ENCODE peak calls at places on chromosomes 4 and X, in nine cellular contexts. Y, J, D, P, C, H, X, T and N are unnamed samples.

GRCh38 chr4:129950217-129950616 is 854.3 kb downstream of the C4orf33 start:
- DNase-seq in T (no peak), D (no peak), P (no peak), X (no peak), Y (no peak), C (no peak), H (no peak), J (no peak), N (no peak)

GRCh38 chr4:73435984-73436383 is at the start of gene AFP:
- DNase-seq in P (no peak), C (no peak), T (no peak), Y (no peak), H (no peak), J (no peak), D (no peak), X (no peak), N (no peak)

GRCh38 chrX:18964026-18964425 is 19.9 kb downstream of the PHKA2 start:
- DNase-seq in Y (no peak), D (no peak), T (no peak), C (no peak), H (no peak), P (no peak), J (no peak), X (no peak), N (no peak)

GRCh38 chr4:138239496-138239895 is 2.7 kb downstream of the SLC7A11 start:
- DNase-seq in C (no peak), Y (no peak), X (no peak), J (no peak), D (no peak), T (no peak), P (no peak), H (no peak), N (no peak)

GRCh38 chrX:110397353-110397752 is 38.7 kb downstream of the RTL9 start:
- DNase-seq in H (no peak), X (no peak), D (no peak), C (no peak), Y (no peak), J (no peak), P (no peak), T (no peak), N (no peak)

GRCh38 chr4:150002561-150002960 is 75.7 kb upstream of the DCLK2 start:
- DNase-seq in C (no peak), X (no peak), Y (no peak), D (no peak), T (no peak), J (no peak), P (no peak), H (no peak), N (no peak)

GRCh38 chr4:16597829-16598228 is 300.6 kb downstream of the LDB2 start:
- DNase-seq in C (no peak), D (no peak), J (peak), X (no peak), Y (no peak), H (no peak), P (no peak), T (no peak), N (no peak)

GRCh38 chr4:52876063-52876462 is 13.9 kb downstream of the RASL11B start:
- DNase-seq in J (no peak), X (no peak), D (no peak), C (no peak), P (peak), H (no peak), Y (no peak), T (no peak), N (no peak)

GRCh38 chr4:73528171-73528570 is 46.6 kb downstream of the AFM start:
- DNase-seq in J (no peak), H (no peak), Y (no peak), X (no peak), C (no peak), D (no peak), P (no peak), T (no peak), N (no peak)

GRCh38 chrX:48466696-48467095 is 3.4 kb downstream of the SLC38A5 start:
- DNase-seq in P (no peak), H (no peak), J (no peak), C (no peak), D (no peak), X (no peak), Y (no peak), T (no peak), N (no peak)

GRCh38 chr4:125837493-125838238 is 522.9 kb downstream of the FAT4 start:
- DNase-seq in Y (no peak), J (no peak), D (no peak), H (no peak), T (no peak), C (no peak), X (no peak), P (no peak), N (no peak)

GRCh38 chr4:41977709-41978108 is 3.8 kb upstream of the DCAF4L1 start:
- DNase-seq in D (no peak), C (no peak), T (no peak), J (no peak), P (no peak), Y (no peak), X (no peak), H (no peak), N (no peak)

GRCh38 chrX:103536732-103537131 is 17.4 kb upstream of the RAB40A start:
- DNase-seq in D (no peak), C (no peak), Y (no peak), J (no peak), H (no peak), T (no peak), P (no peak), X (no peak), N (no peak)

GRCh38 chrX:140712413-140713173 is 3.0 kb downstream of the LINC00632 start:
- DNase-seq in Y (no peak), D (peak), C (peak), X (peak), T (peak), J (peak), H (peak), P (peak), N (no peak)

GRCh38 chrX:14598330-14598729 is 69.0 kb downstream of the GLRA2 start:
- DNase-seq in J (no peak), C (no peak), X (no peak), Y (no peak), D (no peak), T (no peak), H (no peak), P (no peak), N (no peak)

GRCh38 chr4:88814043-88814617 is 116.5 kb upstream of the NAP1L5 start:
- DNase-seq in P (no peak), X (no peak), C (no peak), J (no peak), Y (no peak), D (no peak), H (no peak), T (no peak), N (no peak)

GRCh38 chrX:115940348-115940747 is 230.2 kb upstream of the AGTR2 start:
- DNase-seq in P (no peak), J (no peak), C (no peak), D (no peak), H (no peak), X (no peak), Y (no peak), T (no peak), N (no peak)

GRCh38 chr4:164847967-164848649 is 28.9 kb upstream of the APELA start:
- DNase-seq in J (no peak), Y (peak), C (no peak), H (no peak), D (no peak), T (no peak), X (no peak), P (no peak), N (no peak)

GRCh38 chr4:41129936-41130440 is 84.4 kb downstream of the APBB2 start:
- DNase-seq in Y (no peak), H (no peak), D (no peak), C (no peak), T (no peak), J (no peak), X (no peak), P (no peak), N (no peak)

GRCh38 chr4:165560941-165561340 is 182.1 kb downstream of the CPE start:
- DNase-seq in H (no peak), X (no peak), P (no peak), Y (no peak), D (no peak), J (no peak), T (no peak), C (no peak), N (no peak)

GRCh38 chr4:10243856-10244255 is 127.3 kb upstream of the WDR1 start:
- DNase-seq in T (no peak), H (no peak), X (no peak), C (no peak), D (no peak), Y (no peak), P (no peak), J (no peak), N (no peak)

GRCh38 chr4:83356899-83357661 is 22.4 kb upstream of the HPSE start:
- DNase-seq in T (no peak), J (no peak), H (no peak), Y (no peak), D (no peak), C (peak), X (no peak), P (no peak), N (peak)

GRCh38 chrX:65985922-65986588 is 53.8 kb downstream of the VSIG4 start:
- DNase-seq in J (peak), X (peak), T (no peak), P (peak), C (peak), Y (peak), H (no peak), D (peak), N (peak)

GRCh38 chr4:109930872-109931271 is 18.2 kb downstream of the EGF start:
- DNase-seq in H (no peak), T (no peak), Y (no peak), J (no peak), X (no peak), D (no peak), C (no peak), P (no peak), N (no peak)

GRCh38 chr4:119068529-119068962 is 67.1 kb upstream of the MYOZ2 start:
- DNase-seq in P (no peak), C (no peak), Y (no peak), J (no peak), X (no peak), T (no peak), H (no peak), D (no peak), N (no peak)

GRCh38 chrX:137547291-137547690 is 18.6 kb upstream of the ZIC3 start:
- DNase-seq in P (no peak), H (no peak), D (no peak), T (no peak), X (no peak), C (no peak), Y (no peak), J (peak), N (no peak)

GRCh38 chr4:43163101-43163792 is 270.7 kb downstream of the GRXCR1 start:
- DNase-seq in D (no peak), J (no peak), T (no peak), C (no peak), X (no peak), Y (no peak), P (no peak), H (no peak), N (no peak)

GRCh38 chrX:105869676-105870075 is 47.3 kb downstream of the NRK start:
- DNase-seq in Y (no peak), C (no peak), H (no peak), T (no peak), P (no peak), D (no peak), J (no peak), X (no peak), N (no peak)

GRCh38 chrX:128106630-128107029 is 54.4 kb upstream of the ACTRT1 start:
- DNase-seq in C (no peak), X (no peak), T (no peak), Y (peak), H (no peak), P (no peak), J (peak), D (no peak), N (peak)

GRCh38 chr4:91826186-91826585 is 477.6 kb upstream of the GRID2 start:
- DNase-seq in C (no peak), J (no peak), T (no peak), H (no peak), P (no peak), X (no peak), Y (no peak), D (no peak), N (no peak)

GRCh38 chr4:101961144-101961543 is 170.6 kb downstream of the BANK1 start:
- DNase-seq in D (no peak), T (no peak), P (no peak), Y (no peak), X (no peak), H (no peak), J (peak), C (no peak), N (no peak)